ENCODE peak calls at places on chromosomes 7 and 10, in eight cellular contexts. G is IMR-90, M is SK-N-MC, B is thoracic aorta, F is sigmoid colon, P is psoas muscle, Z is left lung, Q is BE2C. A is an unnamed sample.

GRCh38 chr10:86261933-86262665 is 104.5 kb downstream of the GRID1 start:
- DNase-seq in B (no peak), Q (peak), Z (no peak), G (no peak), M (no peak), P (no peak), F (peak), A (no peak)

GRCh38 chr10:32155075-32155516 is 98.9 kb upstream of the KIF5B start:
- DNase-seq in G (peak), B (no peak), P (no peak), F (no peak), Q (no peak), M (no peak), Z (no peak), A (no peak)

GRCh38 chr7:148809856-148810255 is 74.2 kb downstream of the EZH2 start:
- DNase-seq in M (no peak), Z (no peak), Q (no peak), P (no peak), F (no peak), G (no peak), B (no peak), A (no peak)

GRCh38 chr10:58753425-58753824 is 240.8 kb downstream of the BICC1 start:
- DNase-seq in G (no peak), Z (no peak), B (no peak), P (no peak), M (no peak), Q (no peak), F (no peak), A (no peak)

GRCh38 chr7:47330026-47330425 is 251.9 kb downstream of the TNS3 start:
- DNase-seq in Z (no peak), Q (no peak), G (no peak), F (no peak), B (no peak), P (no peak), M (no peak), A (no peak)

GRCh38 chr7:105122619-105123018 is 108.6 kb downstream of the KMT2E start:
- DNase-seq in M (no peak), G (no peak), Z (no peak), P (no peak), B (no peak), Q (no peak), F (no peak), A (no peak)

GRCh38 chr7:8418627-8419245 is 14.7 kb upstream of the NXPH1 start:
- DNase-seq in F (no peak), Z (no peak), P (no peak), G (peak), M (peak), B (no peak), Q (peak), A (peak)

GRCh38 chr10:61798711-61799110 is 102.8 kb upstream of the ARID5B start:
- DNase-seq in Z (no peak), B (no peak), G (no peak), P (no peak), F (no peak), M (no peak), Q (no peak), A (no peak)

GRCh38 chr7:130288829-130289228 is 4.1 kb upstream of the CPA4 start:
- DNase-seq in M (no peak), Z (no peak), G (no peak), F (no peak), P (no peak), B (no peak), Q (no peak), A (no peak)

GRCh38 chr7:26372211-26372610 is 80.5 kb downstream of the SNX10 start:
- DNase-seq in B (no peak), P (no peak), Z (no peak), G (no peak), F (no peak), M (no peak), Q (no peak), A (no peak)

GRCh38 chr7:26376208-26376917 is 84.7 kb downstream of the SNX10 start:
- DNase-seq in Z (peak), G (no peak), P (peak), Q (peak), F (no peak), B (no peak), M (no peak), A (no peak)

GRCh38 chr7:26372738-26373137 is 81.1 kb downstream of the SNX10 start:
- DNase-seq in B (no peak), F (no peak), M (no peak), Q (no peak), Z (no peak), G (no peak), P (no peak), A (no peak)

GRCh38 chr7:26374665-26375373 is 83.2 kb downstream of the SNX10 start:
- DNase-seq in M (no peak), Z (no peak), P (no peak), Q (no peak), F (no peak), B (no peak), G (no peak), A (no peak)

GRCh38 chr7:26375604-26376207 is 84.0 kb downstream of the SNX10 start:
- DNase-seq in M (no peak), B (no peak), Q (no peak), F (no peak), Z (no peak), G (no peak), P (no peak), A (no peak)
- H3K4me3 ChIP-seq in M (no peak), B (peak), Q (no peak), F (peak), Z (no peak), G (no peak), P (peak), A (peak)

GRCh38 chr7:24573554-24574338 is 494 bp downstream of the PALS2 start:
- DNase-seq in P (peak), Z (peak), G (peak), Q (peak), F (peak), B (no peak), M (no peak), A (no peak)

GRCh38 chr7:24573008-24573553 is at the start of gene PALS2:
- DNase-seq in P (peak), Q (peak), M (no peak), Z (peak), B (peak), G (peak), F (peak), A (peak)

GRCh38 chr7:24572421-24573007 is 738 bp upstream of the PALS2 start:
- DNase-seq in Q (peak), F (peak), P (peak), Z (peak), M (no peak), G (peak), B (peak), A (no peak)

GRCh38 chr7:24570983-24571382 is 2.3 kb upstream of the PALS2 start:
- DNase-seq in P (no peak), B (no peak), M (no peak), Q (no peak), G (no peak), F (no peak), Z (no peak), A (no peak)

DNA sequence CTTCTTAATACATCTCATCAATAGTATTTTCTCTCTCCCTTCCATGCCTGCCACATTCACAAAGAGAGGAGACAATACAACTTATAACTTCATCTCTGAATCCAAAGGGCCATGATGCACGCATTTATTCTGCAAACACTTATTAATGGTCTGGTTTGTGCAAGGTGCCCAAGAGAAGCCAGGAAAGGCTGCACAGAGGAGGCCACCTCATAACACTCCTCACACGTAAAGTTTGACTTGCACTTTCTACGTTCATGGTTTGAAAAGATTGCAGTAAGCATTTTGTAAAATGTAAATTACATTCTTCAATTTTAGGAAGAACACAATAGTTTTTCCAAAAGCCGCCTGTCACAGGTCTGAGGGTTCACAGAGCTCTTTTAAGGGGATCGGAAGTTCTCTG is 1.2 kb upstream of the PALS2 start:
- DNase-seq in F (no peak), G (no peak), B (no peak), Z (no peak), P (no peak), Q (no peak), M (no peak), A (no peak)
- H3K4me3 ChIP-seq in F (no peak), G (no peak), B (peak), Z (no peak), P (peak), Q (no peak), M (no peak), A (no peak)

GRCh38 chr10:70757856-70758255 is 27.3 kb downstream of the TBATA start:
- DNase-seq in F (no peak), G (no peak), B (no peak), M (no peak), Z (no peak), Q (no peak), P (no peak), A (no peak)
- H3K4me3 ChIP-seq in F (no peak), G (no peak), B (no peak), M (no peak), Z (no peak), Q (no peak), P (no peak), A (no peak)

GRCh38 chr10:24209421-24209770 is 458 bp downstream of the KIAA1217 start:
- DNase-seq in F (no peak), P (no peak), B (no peak), M (peak), G (peak), Q (no peak), Z (no peak), A (no peak)
- H3K4me3 ChIP-seq in F (peak), P (peak), B (peak), M (peak), G (peak), Q (peak), Z (peak), A (no peak)

GRCh38 chr7:52851547-52851946 is 183.9 kb upstream of the POM121L12 start:
- DNase-seq in Q (no peak), P (no peak), Z (no peak), G (no peak), F (no peak), M (no peak), B (no peak), A (no peak)

GRCh38 chr7:52854681-52855080 is 180.8 kb upstream of the POM121L12 start:
- DNase-seq in Z (no peak), F (no peak), Q (no peak), M (no peak), G (no peak), B (no peak), P (no peak), A (no peak)
- H3K4me3 ChIP-seq in Z (no peak), F (no peak), Q (no peak), M (no peak), G (no peak), B (no peak), P (no peak), A (no peak)

GRCh38 chr7:25179325-25179724 is 49.0 kb downstream of the NPVF start:
- DNase-seq in G (no peak), Z (no peak), P (no peak), M (no peak), Q (no peak), B (no peak), F (no peak), A (no peak)
- H3K4me3 ChIP-seq in G (peak), Z (peak), P (peak), M (peak), Q (peak), B (peak), F (peak), A (peak)

GRCh38 chr10:72334832-72335393 is 19.8 kb downstream of the DNAJB12 start:
- DNase-seq in Z (peak), B (peak), M (no peak), F (peak), G (peak), P (peak), Q (peak), A (peak)

GRCh38 chr10:72337722-72338121 is 17.0 kb downstream of the DNAJB12 start:
- DNase-seq in F (no peak), Z (no peak), Q (no peak), G (no peak), M (no peak), P (no peak), B (no peak), A (no peak)

GRCh38 chr10:72335394-72336258 is 19.1 kb downstream of the DNAJB12 start:
- DNase-seq in F (peak), Q (peak), Z (peak), M (no peak), G (no peak), P (peak), B (no peak), A (no peak)

GRCh38 chr10:72337039-72337629 is 17.6 kb downstream of the DNAJB12 start:
- DNase-seq in Q (peak), F (peak), M (no peak), B (peak), P (peak), Z (peak), G (peak), A (no peak)

DNA sequence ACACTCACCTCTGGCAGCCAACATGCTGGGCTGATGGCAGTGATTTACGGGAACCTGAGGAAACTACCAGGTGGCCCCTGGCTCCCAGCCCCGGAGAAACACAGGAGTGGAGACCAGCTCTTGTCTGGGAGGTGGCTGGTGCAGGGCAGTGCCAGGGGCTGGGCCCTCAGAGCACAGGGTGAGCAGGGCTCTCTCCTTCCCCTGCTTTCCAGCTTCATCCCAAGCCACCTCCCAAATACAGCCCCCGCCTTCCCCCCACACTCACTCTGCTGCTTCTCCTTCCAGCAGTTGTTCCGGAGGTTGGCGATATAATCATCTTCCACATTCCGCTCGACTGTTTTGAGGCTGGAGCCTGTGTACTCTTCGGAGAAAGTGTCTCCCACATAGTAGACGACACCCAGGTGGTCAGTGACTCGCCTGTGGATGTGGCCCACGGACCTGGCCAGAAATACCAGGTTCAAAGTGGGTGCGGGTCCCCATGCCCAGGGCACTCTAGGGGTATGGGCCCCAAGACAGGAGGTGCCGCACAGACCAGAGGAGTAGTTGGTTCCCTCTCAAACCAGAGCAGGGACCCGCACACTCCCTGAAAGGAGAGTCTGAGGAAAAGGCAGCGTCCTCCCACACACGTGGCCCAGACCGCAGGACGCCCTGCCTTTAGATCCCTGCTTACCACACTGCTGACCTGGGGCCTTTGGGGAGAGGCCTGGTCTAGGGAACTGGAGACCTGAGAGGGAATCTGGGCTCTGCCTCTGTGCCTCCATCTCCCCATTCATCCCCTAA is 18.3 kb downstream of the DNAJB12 start:
- DNase-seq in G (no peak), Q (no peak), M (no peak), B (no peak), F (no peak), P (no peak), Z (no peak), A (no peak)
- H3K4me3 ChIP-seq in G (no peak), Q (no peak), M (no peak), B (no peak), F (no peak), P (no peak), Z (no peak), A (no peak)

A was measured in Jurkat, Clone E6-1.